ENCODE peak calls at places on chromosome 14, in five cellular contexts. S, D, T, W and V are unnamed samples.

GRCh38 chr14:94139006-94139405 is 9.6 kb upstream of the IFI27L2 start:
- DNase-seq in S (no peak), D (no peak), T (no peak), W (no peak), V (no peak)

GRCh38 chr14:101962503-101962874 is 1.9 kb upstream of the DYNC1H1 start:
- DNase-seq in S (peak; percentile 88), D (peak; percentile 80), T (peak; percentile 86), W (no peak), V (peak; percentile 99)

GRCh38 chr14:33229269-33229924 is 290.7 kb downstream of the NPAS3 start:
- DNase-seq in S (no peak), D (peak; percentile 8), T (no peak), W (no peak), V (peak; percentile 1)

GRCh38 chr14:64196668-64197411 is 97.3 kb downstream of the ESR2 start:
- DNase-seq in S (no peak), D (peak; percentile 70), T (no peak), W (no peak), V (no peak)

GRCh38 chr14:54000341-54000811 is 43.8 kb upstream of the BMP4 start:
- DNase-seq in S (no peak), D (no peak), T (no peak), W (no peak), V (no peak)

GRCh38 chr14:68285421-68286179 is 466.0 kb downstream of the RAD51B start:
- DNase-seq in S (no peak), D (no peak), T (no peak), W (no peak), V (no peak)

GRCh38 chr14:30375280-30375892 is 183.6 kb upstream of the G2E3 start:
- DNase-seq in S (peak; percentile 3), D (no peak), T (no peak), W (peak; percentile 47), V (peak; percentile 23)

GRCh38 chr14:50335989-50336391 is 23.9 kb downstream of the DMAC2L start:
- DNase-seq in S (peak; percentile 85), D (peak; percentile 54), T (no peak), W (peak; percentile 22), V (no peak)

GRCh38 chr14:101254805-101255764 is 306.2 kb upstream of the DIO3 start:
- DNase-seq in S (no peak), D (no peak), T (no peak), W (no peak), V (no peak)

GRCh38 chr14:92955381-92955780 is 32.4 kb downstream of the CHGA start:
- DNase-seq in S (no peak), D (no peak), T (no peak), W (no peak), V (no peak)

GRCh38 chr14:47227051-47227600 is 448.3 kb downstream of the MDGA2 start:
- DNase-seq in S (no peak), D (no peak), T (no peak), W (no peak), V (no peak)

GRCh38 chr14:98954347-98955000 is 317.5 kb downstream of the BCL11B start:
- DNase-seq in S (no peak), D (no peak), T (no peak), W (no peak), V (no peak)

GRCh38 chr14:69619007-69619406 is 7.6 kb downstream of the SUSD6 start:
- DNase-seq in S (no peak), D (no peak), T (no peak), W (no peak), V (no peak)

GRCh38 chr14:94597788-94598187 is 14.4 kb upstream of the SERPINA3 start:
- DNase-seq in S (no peak), D (no peak), T (no peak), W (no peak), V (no peak)

GRCh38 chr14:68795602-68796417 is 2.9 kb upstream of the ZFP36L1 start:
- DNase-seq in S (no peak), D (peak; percentile 50), T (peak; percentile 16), W (peak; percentile 79), V (no peak)

GRCh38 chr14:74246561-74246960 is 7.3 kb downstream of the VSX2 start:
- DNase-seq in S (no peak), D (no peak), T (no peak), W (no peak), V (no peak)

GRCh38 chr14:67395876-67396189 is 16.1 kb downstream of the PLEK2 start:
- DNase-seq in S (no peak), D (no peak), T (no peak), W (no peak), V (no peak)

GRCh38 chr14:69986336-69986735 is 107.1 kb downstream of the SMOC1 start:
- DNase-seq in S (no peak), D (no peak), T (no peak), W (no peak), V (no peak)

GRCh38 chr14:96399405-96399804 is 7.5 kb downstream of the AK7 start:
- DNase-seq in S (no peak), D (no peak), T (no peak), W (no peak), V (no peak)

GRCh38 chr14:72855913-72856312 is 38.0 kb downstream of the DPF3 start:
- DNase-seq in S (no peak), D (no peak), T (no peak), W (no peak), V (no peak)

GRCh38 chr14:34220921-34221320 is 241.1 kb downstream of the SPTSSA start:
- DNase-seq in S (no peak), D (no peak), T (no peak), W (peak; percentile 46), V (no peak)

GRCh38 chr14:105087308-105087962 is 22.2 kb upstream of the GPR132 start:
- DNase-seq in S (no peak), D (peak; percentile 50), T (no peak), W (peak; percentile 70), V (no peak)